ENCODE peak calls at places on chromosomes 2 and 18, in five cellular contexts. One of them, this sample, is unnamed.

GRCh38 chr2:172249336-172249735 is 146.6 kb upstream of the DLX2 start:
- DNase-seq in fibroblast of lung: peak; percentile 60
- DNase-seq in neural progenitor cell: no peak
- DNase-seq in GM23338: no peak
- DNase-seq in mammary epithelial cell: peak; percentile 76
- DNase-seq in this sample: peak; percentile 50

GRCh38 chr2:230691005-230691647 is 21.5 kb upstream of the CAB39 start:
- DNase-seq in neural progenitor cell: no peak
- DNase-seq in fibroblast of lung: peak; percentile 94
- DNase-seq in GM23338: peak; percentile 46
- DNase-seq in mammary epithelial cell: peak; percentile 98
- DNase-seq in this sample: peak; percentile 61

GRCh38 chr18:67783215-67783946 is 266.9 kb upstream of the DSEL start:
- DNase-seq in neural progenitor cell: no peak
- DNase-seq in fibroblast of lung: peak; percentile 94
- DNase-seq in mammary epithelial cell: peak; percentile 92
- DNase-seq in GM23338: no peak
- DNase-seq in this sample: peak; percentile 95

GRCh38 chr2:200471928-200472645 is 37.8 kb downstream of the KCTD18 start:
- DNase-seq in fibroblast of lung: no peak
- DNase-seq in GM23338: no peak
- DNase-seq in neural progenitor cell: no peak
- DNase-seq in mammary epithelial cell: no peak
- DNase-seq in this sample: no peak

GRCh38 chr18:77208969-77209368 is 40.7 kb upstream of the GALR1 start:
- DNase-seq in GM23338: no peak
- DNase-seq in neural progenitor cell: no peak
- DNase-seq in mammary epithelial cell: no peak
- DNase-seq in fibroblast of lung: peak; percentile 58
- DNase-seq in this sample: peak; percentile 80

GRCh38 chr2:162297925-162298552 is 20.4 kb downstream of the IFIH1 start:
- DNase-seq in fibroblast of lung: peak; percentile 60
- DNase-seq in GM23338: peak; percentile 88
- DNase-seq in mammary epithelial cell: peak; percentile 58
- DNase-seq in neural progenitor cell: peak; percentile 81
- DNase-seq in this sample: peak; percentile 68

GRCh38 chr2:109438773-109439191 is 175.0 kb downstream of the SEPTIN10 start:
- DNase-seq in fibroblast of lung: peak; percentile 82
- DNase-seq in mammary epithelial cell: peak; percentile 20
- DNase-seq in neural progenitor cell: no peak
- DNase-seq in GM23338: no peak
- DNase-seq in this sample: peak; percentile 90

GRCh38 chr2:190179754-190180312 is 117.3 kb upstream of the MSTN start:
- DNase-seq in GM23338: no peak
- DNase-seq in fibroblast of lung: no peak
- DNase-seq in neural progenitor cell: peak; percentile 9
- DNase-seq in mammary epithelial cell: no peak
- DNase-seq in this sample: no peak

GRCh38 chr2:192579965-192580700 is 385.4 kb upstream of the TMEFF2 start:
- DNase-seq in fibroblast of lung: no peak
- DNase-seq in GM23338: no peak
- DNase-seq in mammary epithelial cell: no peak
- DNase-seq in neural progenitor cell: no peak
- DNase-seq in this sample: no peak

GRCh38 chr2:65396348-65397026 is 35.9 kb downstream of the SPRED2 start:
- DNase-seq in GM23338: no peak
- DNase-seq in neural progenitor cell: no peak
- DNase-seq in fibroblast of lung: peak; percentile 74
- DNase-seq in mammary epithelial cell: no peak
- DNase-seq in this sample: peak; percentile 86

GRCh38 chr18:74784791-74785190 is 187.1 kb downstream of the ZNF407 start:
- DNase-seq in fibroblast of lung: no peak
- DNase-seq in neural progenitor cell: no peak
- DNase-seq in mammary epithelial cell: no peak
- DNase-seq in GM23338: no peak
- DNase-seq in this sample: no peak

GRCh38 chr2:172083725-172084483 is 1.4 kb upstream of the DLX1 start:
- DNase-seq in fibroblast of lung: no peak
- DNase-seq in mammary epithelial cell: no peak
- DNase-seq in GM23338: peak; percentile 12
- DNase-seq in neural progenitor cell: peak; percentile 35
- DNase-seq in this sample: peak; percentile 65

GRCh38 chr18:54296017-54296416 is 26.7 kb downstream of the POLI start:
- DNase-seq in fibroblast of lung: peak; percentile 30
- DNase-seq in GM23338: peak; percentile 45
- DNase-seq in neural progenitor cell: peak; percentile 19
- DNase-seq in mammary epithelial cell: no peak
- DNase-seq in this sample: peak; percentile 22

GRCh38 chr2:128746356-128746755 is 427.7 kb upstream of the HS6ST1 start:
- DNase-seq in fibroblast of lung: peak; percentile 96
- DNase-seq in GM23338: no peak
- DNase-seq in mammary epithelial cell: peak; percentile 95
- DNase-seq in neural progenitor cell: no peak
- DNase-seq in this sample: no peak

GRCh38 chr18:50819027-50819726 is 639 bp downstream of the MRO start:
- DNase-seq in fibroblast of lung: peak; percentile 39
- DNase-seq in GM23338: peak; percentile 90
- DNase-seq in neural progenitor cell: peak; percentile 66
- DNase-seq in mammary epithelial cell: peak; percentile 16
- DNase-seq in this sample: peak; percentile 28

GRCh38 chr2:88903744-88904353 is 212.4 kb downstream of the RPIA start:
- DNase-seq in GM23338: peak; percentile 76
- DNase-seq in neural progenitor cell: no peak
- DNase-seq in fibroblast of lung: peak; percentile 3
- DNase-seq in mammary epithelial cell: peak; percentile 24
- DNase-seq in this sample: peak; percentile 58

GRCh38 chr2:101971836-101972235 is 19.9 kb upstream of the IL1R2 start:
- DNase-seq in fibroblast of lung: no peak
- DNase-seq in neural progenitor cell: no peak
- DNase-seq in GM23338: no peak
- DNase-seq in mammary epithelial cell: no peak
- DNase-seq in this sample: peak; percentile 27

GRCh38 chr2:11495844-11496271 is 29.9 kb upstream of the E2F6 start:
- DNase-seq in mammary epithelial cell: no peak
- DNase-seq in GM23338: peak; percentile 54
- DNase-seq in fibroblast of lung: peak; percentile 15
- DNase-seq in neural progenitor cell: peak; percentile 76
- DNase-seq in this sample: no peak

GRCh38 chr2:150528861-150529801 is 41.7 kb upstream of the RND3 start:
- DNase-seq in neural progenitor cell: peak; percentile 6
- DNase-seq in fibroblast of lung: peak; percentile 83
- DNase-seq in GM23338: peak; percentile 10
- DNase-seq in mammary epithelial cell: peak; percentile 95
- DNase-seq in this sample: peak; percentile 88

GRCh38 chr2:11292464-11293255 is 51.8 kb downstream of the ROCK2 start:
- DNase-seq in neural progenitor cell: peak; percentile 10
- DNase-seq in fibroblast of lung: peak; percentile 75
- DNase-seq in mammary epithelial cell: no peak
- DNase-seq in GM23338: peak; percentile 54
- DNase-seq in this sample: peak; percentile 24

GRCh38 chr2:127968610-127969339 is 59.1 kb downstream of the SAP130 start:
- DNase-seq in neural progenitor cell: no peak
- DNase-seq in GM23338: no peak
- DNase-seq in fibroblast of lung: no peak
- DNase-seq in mammary epithelial cell: no peak
- DNase-seq in this sample: peak; percentile 41

GRCh38 chr2:14633451-14634211 is 1.1 kb downstream of the LRATD1 start:
- DNase-seq in fibroblast of lung: no peak
- DNase-seq in GM23338: peak; percentile 11
- DNase-seq in mammary epithelial cell: no peak
- DNase-seq in neural progenitor cell: peak; percentile 29
- DNase-seq in this sample: no peak

GRCh38 chr2:14633031-14633430 is 514 bp downstream of the LRATD1 start:
- DNase-seq in GM23338: peak; percentile 30
- DNase-seq in mammary epithelial cell: peak; percentile 36
- DNase-seq in neural progenitor cell: peak; percentile 28
- DNase-seq in fibroblast of lung: no peak
- DNase-seq in this sample: no peak

GRCh38 chr2:14631676-14632075 is 841 bp upstream of the LRATD1 start:
- DNase-seq in fibroblast of lung: no peak
- DNase-seq in neural progenitor cell: no peak
- DNase-seq in mammary epithelial cell: no peak
- DNase-seq in GM23338: no peak
- DNase-seq in this sample: no peak

GRCh38 chr2:14634223-14634884 is 1.8 kb downstream of the LRATD1 start:
- DNase-seq in mammary epithelial cell: peak; percentile 86
- DNase-seq in fibroblast of lung: peak; percentile 76
- DNase-seq in GM23338: peak; percentile 89
- DNase-seq in neural progenitor cell: peak; percentile 91
- DNase-seq in this sample: peak; percentile 92

DNA sequence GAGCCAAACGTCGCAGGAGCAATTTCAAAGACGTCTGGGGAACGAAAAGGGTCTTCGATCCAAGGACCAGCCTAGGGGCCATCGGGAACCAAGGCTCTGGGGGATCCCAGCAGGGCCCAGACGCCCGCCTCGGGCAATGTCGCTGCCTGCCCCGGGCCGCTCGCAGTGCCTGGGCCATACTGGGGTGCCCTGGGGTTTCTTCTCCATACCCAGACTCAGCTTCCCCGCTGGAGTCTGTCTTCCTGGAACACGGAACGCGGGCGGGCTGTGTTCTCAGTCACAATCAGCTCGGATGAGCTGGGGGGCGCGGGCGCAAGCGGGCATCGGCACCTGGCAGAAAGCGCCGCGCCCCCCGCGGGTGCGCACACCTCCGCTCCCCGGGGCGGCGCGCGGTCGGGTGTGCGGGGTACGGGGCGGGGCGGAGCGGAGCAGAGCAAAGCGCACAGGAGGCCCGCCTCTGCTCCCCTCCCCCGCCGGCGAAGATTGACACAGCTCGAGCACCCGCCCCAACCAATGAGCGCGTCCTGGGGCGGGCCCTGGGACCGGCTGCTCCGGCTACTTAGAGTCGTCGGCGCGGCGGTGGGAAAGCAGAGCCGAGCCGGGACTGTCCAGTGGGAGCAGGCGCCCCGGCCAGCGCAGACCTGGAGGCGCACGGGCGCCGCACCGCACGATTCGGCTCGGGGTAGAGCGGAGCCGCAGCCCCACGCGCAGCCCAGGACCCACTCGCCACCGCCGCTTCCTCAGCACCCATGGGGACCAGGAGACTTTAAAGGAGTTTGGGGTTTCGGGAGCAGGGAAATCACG is at the start of gene LRATD1:
- DNase-seq in fibroblast of lung: peak; percentile 86
- DNase-seq in GM23338: peak; percentile 97
- DNase-seq in neural progenitor cell: peak; percentile 98
- DNase-seq in mammary epithelial cell: peak; percentile 90
- DNase-seq in this sample: peak; percentile 88
- TF ChIP-seq EZH2 in fibroblast of lung: no peak
- TF ChIP-seq EZH2 in GM23338: peak; percentile 23
- TF ChIP-seq EZH2 in neural progenitor cell: peak; percentile 1
- TF ChIP-seq EZH2 in mammary epithelial cell: no peak
- TF ChIP-seq EZH2 in this sample: no peak

GRCh38 chr2:232524771-232525170 is 1.2 kb upstream of the CHRND start:
- DNase-seq in mammary epithelial cell: no peak
- DNase-seq in neural progenitor cell: no peak
- DNase-seq in fibroblast of lung: no peak
- DNase-seq in GM23338: no peak
- DNase-seq in this sample: no peak

GRCh38 chr2:232523682-232524597 is 2.0 kb upstream of the CHRND start:
- DNase-seq in GM23338: peak; percentile 95
- DNase-seq in fibroblast of lung: peak; percentile 28
- DNase-seq in neural progenitor cell: peak; percentile 92
- DNase-seq in mammary epithelial cell: peak; percentile 46
- DNase-seq in this sample: peak; percentile 49

GRCh38 chr2:232522014-232522854 is 2.0 kb downstream of the PRSS56 start:
- DNase-seq in mammary epithelial cell: no peak
- DNase-seq in fibroblast of lung: no peak
- DNase-seq in neural progenitor cell: peak; percentile 77
- DNase-seq in GM23338: peak; percentile 66
- DNase-seq in this sample: peak; percentile 56

GRCh38 chr2:232521524-232521923 is 1.3 kb downstream of the PRSS56 start:
- DNase-seq in neural progenitor cell: no peak
- DNase-seq in GM23338: peak; percentile 55
- DNase-seq in fibroblast of lung: no peak
- DNase-seq in mammary epithelial cell: no peak
- DNase-seq in this sample: no peak

DNA sequence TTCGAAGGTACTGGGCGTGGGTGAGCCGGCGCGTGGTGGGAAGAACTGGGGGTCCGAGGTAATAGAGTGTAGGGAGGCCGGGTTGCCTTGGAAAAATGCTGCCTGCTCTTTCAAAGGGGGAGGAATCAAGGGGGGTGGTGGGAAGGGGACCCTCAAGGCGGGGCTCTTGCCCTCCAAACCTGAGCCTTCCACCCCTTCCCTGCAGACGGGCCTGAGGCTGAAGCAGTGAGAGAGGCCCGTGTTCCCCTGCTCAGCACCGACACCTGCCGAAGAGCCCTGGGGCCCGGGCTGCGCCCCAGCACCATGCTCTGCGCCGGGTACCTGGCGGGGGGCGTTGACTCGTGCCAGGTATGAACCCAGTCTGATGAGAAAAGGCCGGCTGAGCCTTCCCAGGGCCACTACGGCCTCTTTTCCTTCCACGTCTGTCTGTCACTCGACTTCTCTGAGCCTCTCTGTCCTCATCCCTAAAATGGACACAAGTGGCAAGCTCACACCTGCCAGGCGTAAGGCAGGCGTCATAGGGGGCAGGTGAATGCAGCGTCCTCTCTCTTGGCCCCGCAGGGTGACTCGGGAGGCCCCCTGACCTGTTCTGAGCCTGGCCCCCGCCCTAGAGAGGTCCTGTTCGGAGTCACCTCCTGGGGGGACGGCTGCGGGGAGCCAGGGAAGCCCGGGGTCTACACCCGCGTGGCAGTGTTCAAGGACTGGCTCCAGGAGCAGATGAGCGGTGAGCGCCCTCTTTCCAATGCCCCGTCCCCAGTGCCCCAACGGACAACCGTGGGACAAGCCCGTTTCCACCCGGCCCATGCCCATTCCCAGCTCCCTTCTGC is 2.9 kb downstream of the PRSS56 start:
- DNase-seq in mammary epithelial cell: peak; percentile 11
- DNase-seq in GM23338: no peak
- DNase-seq in neural progenitor cell: no peak
- DNase-seq in fibroblast of lung: no peak
- DNase-seq in this sample: no peak
- TF ChIP-seq EZH2 in mammary epithelial cell: peak; percentile 25
- TF ChIP-seq EZH2 in GM23338: peak; percentile 47
- TF ChIP-seq EZH2 in neural progenitor cell: no peak
- TF ChIP-seq EZH2 in fibroblast of lung: peak; percentile 79
- TF ChIP-seq EZH2 in this sample: no peak

DNA sequence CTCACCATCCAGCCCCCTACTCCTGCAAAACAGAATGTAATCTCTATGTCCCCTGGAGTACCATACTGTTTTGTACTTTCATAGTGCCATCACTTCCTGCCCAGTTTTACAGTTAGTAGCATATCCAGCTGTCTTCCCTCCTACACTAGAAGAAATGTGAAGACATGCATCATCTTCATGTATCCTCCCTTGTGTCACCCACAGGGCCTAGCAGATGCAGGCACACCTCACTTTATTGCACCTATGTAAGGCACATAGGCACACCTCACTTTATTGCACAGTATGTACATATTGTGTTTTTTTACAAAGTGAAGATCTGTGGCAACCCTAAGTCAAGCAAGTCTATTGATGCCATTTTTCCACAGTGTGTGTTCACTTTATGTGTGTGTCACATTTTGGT is 12.0 kb downstream of the DNAJC27 start:
- DNase-seq in fibroblast of lung: no peak
- DNase-seq in GM23338: no peak
- DNase-seq in neural progenitor cell: no peak
- DNase-seq in mammary epithelial cell: no peak
- DNase-seq in this sample: no peak
- TF ChIP-seq EZH2 in fibroblast of lung: no peak
- TF ChIP-seq EZH2 in GM23338: no peak
- TF ChIP-seq EZH2 in neural progenitor cell: no peak
- TF ChIP-seq EZH2 in mammary epithelial cell: no peak
- TF ChIP-seq EZH2 in this sample: no peak

GRCh38 chr2:234495801-234496441 is 960 bp downstream of the ARL4C start:
- DNase-seq in fibroblast of lung: no peak
- DNase-seq in mammary epithelial cell: no peak
- DNase-seq in neural progenitor cell: peak; percentile 55
- DNase-seq in GM23338: peak; percentile 33
- DNase-seq in this sample: peak; percentile 57
- TF ChIP-seq EZH2 in fibroblast of lung: no peak
- TF ChIP-seq EZH2 in mammary epithelial cell: no peak
- TF ChIP-seq EZH2 in neural progenitor cell: no peak
- TF ChIP-seq EZH2 in GM23338: no peak
- TF ChIP-seq EZH2 in this sample: no peak